ENCODE peak calls at places on chromosomes 6 and 20, in six cellular contexts. V, J, P, X, O and U are unnamed samples.

GRCh38 chr6:168342626-168343025 is 23.0 kb upstream of the DACT2 start:
- DNase-seq in V (no peak), J (no peak), P (no peak), X (no peak), O (no peak), U (no peak)

GRCh38 chr20:44961868-44962267 is 1.7 kb upstream of the TOMM34 start:
- DNase-seq in V (no peak), J (no peak), P (no peak), X (no peak), O (no peak), U (no peak)

GRCh38 chr6:164151161-164151728 is 736.7 kb downstream of the QKI start:
- DNase-seq in V (no peak), J (no peak), P (no peak), X (no peak), O (no peak), U (no peak)

GRCh38 chr6:8192067-8192466 is 89.7 kb upstream of the EEF1E1 start:
- DNase-seq in V (no peak), J (no peak), P (no peak), X (no peak), O (no peak), U (no peak)

GRCh38 chr6:169212897-169213813 is 40.5 kb downstream of the THBS2 start:
- DNase-seq in V (peak), J (peak), P (peak), X (peak), O (peak), U (peak)

GRCh38 chr6:81331526-81331925 is 421.0 kb downstream of the TENT5A start:
- DNase-seq in V (no peak), J (no peak), P (no peak), X (no peak), O (no peak), U (no peak)

GRCh38 chr6:90610291-90610670 is 23.4 kb upstream of the MAP3K7 start:
- DNase-seq in V (no peak), J (peak), P (no peak), X (no peak), O (no peak), U (peak)

GRCh38 chr6:6920984-6921313 is 186.8 kb upstream of the RREB1 start:
- DNase-seq in V (no peak), J (no peak), P (no peak), X (no peak), O (no peak), U (no peak)

GRCh38 chr20:37189617-37190016 is 10.3 kb upstream of the MROH8 start:
- DNase-seq in V (no peak), J (no peak), P (no peak), X (no peak), O (no peak), U (no peak)